ENCODE peak calls at places on chromosome 22, in eight cellular contexts. N is brain microvascular endothelial cell; K is psoas muscle; S is left ventricle myocardium inferior; I is CD4-positive, alpha-beta T cell; C is Peyer's patch; V is PC-9; H is ascending aorta. U is an unnamed sample.

GRCh38 chr22:29907753-29908515 is 25.0 kb downstream of the MTMR3 start:
- DNase-seq in N (peak; percentile 97), K (peak; percentile 90), S (peak; percentile 72), I (no peak), C (peak; percentile 90), V (peak; percentile 84), H (no peak), U (peak; percentile 82)

GRCh38 chr22:31173386-31174145 is 13.6 kb downstream of the RNF185 start:
- DNase-seq in N (peak; percentile 69), K (no peak), S (no peak), I (no peak), C (peak; percentile 30), V (no peak), H (no peak), U (peak; percentile 68)

GRCh38 chr22:25542720-25543402 is 21.6 kb upstream of the GRK3 start:
- DNase-seq in N (no peak), K (no peak), S (no peak), I (no peak), C (no peak), V (no peak), H (no peak), U (no peak)

GRCh38 chr22:47474464-47474863 is 712.0 kb downstream of the TBC1D22A start:
- DNase-seq in N (no peak), K (no peak), S (no peak), I (no peak), C (no peak), V (no peak), H (no peak), U (no peak)

GRCh38 chr22:36386900-36387663 is 685 bp downstream of the MYH9 start:
- DNase-seq in N (no peak), K (peak; percentile 85), S (peak; percentile 81), I (no peak), C (peak; percentile 93), V (no peak), H (no peak), U (no peak)

GRCh38 chr22:29480512-29481264 is 670 bp downstream of the NEFH start:
- DNase-seq in N (no peak), K (no peak), S (peak; percentile 16), I (no peak), C (no peak), V (peak; percentile 54), H (no peak), U (no peak)

GRCh38 chr22:32985899-32986772 is 72.0 kb downstream of the SYN3 start:
- DNase-seq in N (peak; percentile 71), K (no peak), S (peak; percentile 51), I (peak; percentile 22), C (peak; percentile 81), V (peak; percentile 65), H (no peak), U (peak; percentile 59)

GRCh38 chr22:46734830-46735453 is 3.1 kb downstream of the CERK start:
- DNase-seq in N (no peak), K (no peak), S (no peak), I (peak; percentile 67), C (peak; percentile 91), V (no peak), H (no peak), U (no peak)

GRCh38 chr22:40922484-40923303 is 28.5 kb upstream of the RBX1 start:
- DNase-seq in N (peak; percentile 24), K (no peak), S (no peak), I (no peak), C (no peak), V (no peak), H (no peak), U (peak; percentile 13)

GRCh38 chr22:29343313-29343805 is 27.9 kb upstream of the RASL10A start:
- DNase-seq in N (no peak), K (peak; percentile 51), S (peak; percentile 73), I (no peak), C (no peak), V (peak; percentile 54), H (no peak), U (peak; percentile 36)

GRCh38 chr22:46934746-46935491 is 172.5 kb downstream of the TBC1D22A start:
- DNase-seq in N (peak; percentile 95), K (no peak), S (no peak), I (no peak), C (peak; percentile 83), V (peak; percentile 57), H (no peak), U (peak; percentile 69)

GRCh38 chr22:19988331-19988808 is 28.3 kb downstream of the ARVCF start:
- DNase-seq in N (no peak), K (peak; percentile 39), S (no peak), I (no peak), C (no peak), V (no peak), H (no peak), U (no peak)

DNA sequence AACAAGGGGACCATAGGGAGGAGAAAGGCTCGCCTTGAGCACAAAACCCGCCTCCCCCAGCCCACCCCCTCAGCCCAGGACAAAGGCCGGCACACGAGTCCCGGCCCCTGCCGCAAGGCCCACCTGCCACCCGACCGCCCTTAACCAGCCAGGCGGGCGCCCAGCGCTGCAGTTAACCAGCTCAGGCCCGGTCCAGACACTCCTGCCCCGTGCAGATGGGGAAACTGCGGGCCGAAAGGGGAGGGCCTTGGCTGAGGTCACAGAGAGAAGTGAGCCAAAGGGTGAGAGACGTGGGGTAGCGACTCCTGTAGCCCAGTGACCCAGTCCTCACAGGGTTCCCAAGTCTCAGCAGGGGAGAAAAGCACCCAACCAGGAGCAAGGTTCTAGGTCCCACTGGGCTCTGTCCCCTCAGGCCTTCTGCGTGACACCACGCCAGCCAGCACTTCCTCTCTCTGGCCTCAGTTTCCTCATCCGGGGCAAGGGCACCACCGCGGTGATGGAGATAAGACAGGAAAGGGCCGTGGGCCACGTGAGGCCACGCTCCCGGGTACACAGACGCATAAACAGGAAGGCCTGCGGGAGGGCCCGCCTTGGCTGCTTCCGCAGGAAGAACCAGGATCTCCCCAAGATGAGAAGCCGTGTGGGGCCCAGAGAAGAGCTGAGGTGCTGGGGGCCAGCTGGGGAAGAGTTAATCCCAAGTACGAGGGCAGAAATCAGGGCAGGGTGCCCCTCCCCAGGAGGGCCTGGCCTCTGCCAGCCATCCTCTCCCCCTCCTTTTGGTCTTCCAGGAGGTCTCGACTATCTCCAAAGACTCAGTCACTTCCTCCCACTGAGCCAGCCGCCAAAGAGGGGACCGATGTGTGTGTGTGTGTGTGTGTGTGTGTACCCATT is 1.8 kb downstream of the MFNG start:
- DNase-seq in N (no peak), K (peak; percentile 81), S (peak; percentile 80), I (peak; percentile 77), C (peak; percentile 97), V (no peak), H (peak; percentile 64), U (no peak)
- TF ChIP-seq CTCF in N (no peak), K (no peak), S (no peak), I (no peak), C (no peak), V (no peak), H (no peak), U (no peak)

DNA sequence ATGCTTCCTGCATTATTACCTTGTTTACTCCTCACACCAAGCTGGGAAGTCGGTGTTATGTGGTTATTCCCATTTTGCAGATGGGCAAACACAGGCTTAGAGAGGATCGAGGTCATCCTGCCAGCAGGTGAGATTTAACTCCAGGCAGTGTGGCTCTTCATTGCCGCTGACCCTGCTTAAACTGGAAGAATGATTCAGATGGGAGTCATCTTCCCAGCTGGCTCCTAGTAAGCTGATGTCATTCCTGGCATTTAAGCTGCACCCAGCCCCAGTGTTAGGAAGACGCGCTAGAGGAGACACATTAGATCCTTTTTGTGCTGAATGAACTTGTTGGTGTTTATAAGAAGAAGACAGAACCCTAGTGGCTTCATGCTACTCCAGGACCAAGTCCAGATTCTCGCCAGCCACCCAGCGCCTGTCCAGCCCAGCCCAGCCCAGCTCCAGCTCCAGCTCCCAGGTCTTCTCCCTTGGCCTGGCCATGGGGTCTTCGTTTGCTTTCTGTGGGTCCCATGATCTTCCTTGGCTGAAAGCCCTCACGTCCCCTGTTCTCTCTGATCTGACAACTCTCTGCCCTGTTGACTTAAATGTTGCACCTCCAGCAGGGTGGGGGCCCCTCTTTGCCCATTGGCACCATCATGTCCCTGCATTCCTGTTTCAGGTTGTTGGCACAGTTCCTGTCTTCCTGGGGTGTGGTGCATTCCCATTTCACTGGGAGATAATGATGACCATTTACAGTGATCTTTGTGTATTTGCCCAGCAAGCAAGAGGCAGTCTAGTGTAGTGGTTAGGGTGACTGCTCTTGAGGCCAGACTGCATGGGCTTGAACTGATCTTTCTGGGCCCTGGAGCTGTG is 13.6 kb downstream of the PARVB start:
- DNase-seq in N (peak; percentile 90), K (peak; percentile 78), S (no peak), I (no peak), C (no peak), V (peak; percentile 55), H (no peak), U (peak; percentile 84)
- H3K27ac ChIP-seq in N (peak overlapping the region; percentile 46), K (peak overlapping the region; percentile 87), S (peak overlapping the region; percentile 85), I (no peak overlapping the region), C (no peak overlapping the region), V (no peak overlapping the region), H (no peak overlapping the region), U (peak overlapping the region; percentile 88)

GRCh38 chr22:49699476-49699875 is 128.2 kb downstream of the BRD1 start:
- DNase-seq in N (no peak), K (no peak), S (no peak), I (no peak), C (no peak), V (no peak), H (no peak), U (no peak)

GRCh38 chr22:49699928-49700498 is 127.7 kb downstream of the BRD1 start:
- DNase-seq in N (no peak), K (no peak), S (no peak), I (no peak), C (no peak), V (no peak), H (no peak), U (no peak)

GRCh38 chr22:49703391-49703926 is 124.2 kb downstream of the BRD1 start:
- DNase-seq in N (no peak), K (no peak), S (no peak), I (no peak), C (no peak), V (no peak), H (no peak), U (no peak)

GRCh38 chr22:49702068-49702397 is 125.6 kb downstream of the BRD1 start:
- DNase-seq in N (no peak), K (no peak), S (no peak), I (no peak), C (no peak), V (no peak), H (no peak), U (no peak)

DNA sequence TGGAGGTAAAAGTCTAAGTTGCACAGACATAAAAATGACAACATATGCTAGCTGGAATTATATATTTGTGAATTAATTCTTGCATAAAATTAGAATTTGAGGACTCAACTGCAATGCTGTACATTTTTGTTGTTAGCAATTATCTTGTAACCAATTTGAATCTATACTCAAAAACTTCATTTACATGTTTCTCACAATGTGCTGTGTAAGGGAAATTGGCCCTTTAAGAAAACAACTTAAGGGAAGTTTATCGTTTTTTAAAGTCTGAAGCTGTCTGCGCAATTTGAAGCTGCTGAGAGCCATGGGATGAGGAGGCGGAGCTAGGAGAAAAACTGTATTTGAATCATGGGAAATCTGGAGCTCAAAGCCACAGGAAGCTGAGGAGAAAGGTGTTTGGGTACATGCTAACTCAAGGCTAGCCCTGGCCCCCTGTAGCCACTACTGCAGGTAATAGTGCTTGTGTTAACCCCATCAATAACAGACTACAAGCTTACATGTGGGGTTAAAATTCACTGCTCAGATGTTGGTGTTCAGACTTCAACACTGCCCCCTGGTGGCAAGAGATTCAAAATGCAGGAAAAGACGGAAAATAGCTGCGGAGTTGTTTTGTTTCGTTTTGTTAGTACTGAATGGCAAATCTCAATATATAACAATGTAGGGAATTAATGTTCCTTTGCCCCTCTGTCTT is 126.1 kb downstream of the BRD1 start:
- DNase-seq in N (no peak), K (no peak), S (no peak), I (no peak), C (no peak), V (no peak), H (no peak), U (no peak)
- TF ChIP-seq CTCF in N (peak; percentile 46), K (peak; percentile 19), S (peak; percentile 39), I (peak; percentile 64), C (peak; percentile 21), V (peak; percentile 84), H (no peak), U (peak; percentile 37)

GRCh38 chr22:17705565-17706450 is 67.3 kb downstream of the BCL2L13 start:
- DNase-seq in N (no peak), K (no peak), S (no peak), I (no peak), C (no peak), V (no peak), H (no peak), U (no peak)
- H3K27ac ChIP-seq in N (peak overlapping the region; percentile 94), K (peak overlapping the region; percentile 19), S (peak overlapping the region; percentile 79), I (no peak overlapping the region), C (peak overlapping the region; percentile 47), V (peak overlapping the region; percentile 95), H (peak overlapping the region; percentile 65), U (peak overlapping the region; percentile 86)